ENCODE peak calls at places on chromosomes 12 and 14, in four cellular contexts. W is ovary, M is adrenal gland, P is Peyer's patch. V is an unnamed sample. For H3K4me1, the result is how much of the 10 kb centered on the place peaks cover.

GRCh38 chr14:94623856-94624499 is 11.8 kb downstream of the SERPINA3 start:
- DNase-seq in W (no peak), M (no peak), P (no peak), V (no peak)

GRCh38 chr14:76395161-76395560 is 19.2 kb downstream of the ESRRB start:
- DNase-seq in W (no peak), M (no peak), P (no peak), V (no peak)

GRCh38 chr12:101594700-101595099 is at the start of gene MYBPC1:
- DNase-seq in W (no peak), M (no peak), P (no peak), V (no peak)

GRCh38 chr12:26244503-26244902 is 49.1 kb downstream of the SSPN start:
- DNase-seq in W (no peak), M (no peak), P (no peak), V (no peak)

GRCh38 chr12:48084066-48084465 is 21.8 kb downstream of the SENP1 start:
- DNase-seq in W (no peak), M (no peak), P (no peak), V (no peak)

GRCh38 chr14:77139540-77140342 is 1.9 kb downstream of the ZDHHC22 start:
- DNase-seq in W (no peak), M (no peak), P (no peak), V (no peak)

GRCh38 chr14:33556382-33557121 is 394.3 kb downstream of the EGLN3 start:
- DNase-seq in W (no peak), M (no peak), P (no peak), V (no peak)

GRCh38 chr14:77014004-77014604 is 14.4 kb downstream of the IRF2BPL start:
- DNase-seq in W (peak), M (peak), P (no peak), V (no peak)

GRCh38 chr12:124392271-124392990 is 97.5 kb downstream of the RFLNA start:
- DNase-seq in W (peak), M (peak), P (no peak), V (no peak)

GRCh38 chr12:60830381-60830780 is 1234.6 kb downstream of the SLC16A7 start:
- DNase-seq in W (no peak), M (no peak), P (no peak), V (no peak)

GRCh38 chr14:54762296-54762695 is 140.3 kb downstream of the GCH1 start:
- DNase-seq in W (no peak), M (no peak), P (no peak), V (no peak)

GRCh38 chr12:56315256-56315625 is 547 bp downstream of the CNPY2 start:
- DNase-seq in W (no peak), M (peak), P (peak), V (no peak)

GRCh38 chr14:70640938-70641547 is 673 bp upstream of the TTC9 start:
- DNase-seq in W (no peak), M (peak), P (peak), V (no peak)

GRCh38 chr14:58738876-58739275 is 101.1 kb downstream of the DACT1 start:
- DNase-seq in W (no peak), M (no peak), P (no peak), V (no peak)

GRCh38 chr12:7940906-7941305 is 4.9 kb upstream of the SLC2A3 start:
- DNase-seq in W (no peak), M (no peak), P (no peak), V (no peak)

GRCh38 chr14:54864526-54864925 is 38.1 kb downstream of the GCH1 start:
- DNase-seq in W (no peak), M (no peak), P (no peak), V (no peak)

GRCh38 chr12:46124848-46125619 is 134.7 kb upstream of the SCAF11 start:
- DNase-seq in W (peak), M (peak), P (no peak), V (no peak)

GRCh38 chr12:116482859-116483258 is 76.3 kb upstream of the MAP1LC3B2 start:
- DNase-seq in W (no peak), M (no peak), P (no peak), V (no peak)

GRCh38 chr14:83556746-83557460 is 1973.0 kb upstream of the FLRT2 start:
- DNase-seq in W (no peak), M (no peak), P (no peak), V (no peak)

GRCh38 chr12:93892431-93893210 is 215.4 kb downstream of the CRADD start:
- DNase-seq in W (no peak), M (no peak), P (no peak), V (no peak)

GRCh38 chr12:65511927-65512326 is 233.4 kb downstream of the MSRB3 start:
- DNase-seq in W (no peak), M (no peak), P (no peak), V (no peak)

GRCh38 chr14:53411110-53411509 is 258.0 kb upstream of the DDHD1 start:
- DNase-seq in W (no peak), M (no peak), P (no peak), V (no peak)

GRCh38 chr12:115404761-115405470 is 720.9 kb upstream of the TBX3 start:
- DNase-seq in W (no peak), M (no peak), P (no peak), V (no peak)

GRCh38 chr12:123976227-123976826 is 3.3 kb downstream of the ZNF664 start:
- DNase-seq in W (no peak), M (no peak), P (no peak), V (no peak)

GRCh38 chr14:85257287-85257686 is 272.7 kb upstream of the FLRT2 start:
- DNase-seq in W (no peak), M (no peak), P (no peak), V (no peak)

GRCh38 chr14:102085503-102085902 is 1.3 kb downstream of the HSP90AA1 start:
- DNase-seq in W (no peak), M (no peak), P (no peak), V (no peak)

GRCh38 chr12:121774968-121775474 is 18.5 kb downstream of the RHOF start:
- DNase-seq in W (no peak), M (no peak), P (no peak), V (no peak)

GRCh38 chr14:60254176-60254575 is 5.2 kb downstream of the PPM1A start:
- DNase-seq in W (no peak), M (no peak), P (no peak), V (no peak)

GRCh38 chr12:12224240-12224940 is 42.5 kb downstream of the LRP6 start:
- DNase-seq in W (no peak), M (no peak), P (no peak), V (no peak)

GRCh38 chr12:45235087-45236025 is 19.5 kb downstream of the ANO6 start:
- DNase-seq in W (peak), M (no peak), P (no peak), V (no peak)

GRCh38 chr12:110345176-110345651 is 58.3 kb downstream of the ANAPC7 start:
- DNase-seq in W (no peak), M (no peak), P (no peak), V (peak)

GRCh38 chr12:111826982-111827381 is 15.0 kb upstream of the MAPKAPK5 start:
- DNase-seq in W (no peak), M (no peak), P (no peak), V (no peak)

GRCh38 chr12:16467304-16467703 is 119.9 kb downstream of the MGST1 start:
- DNase-seq in W (no peak), M (no peak), P (no peak), V (no peak)

GRCh38 chr12:87827638-87828264 is 201.4 kb downstream of the C12orf50 start:
- DNase-seq in W (no peak), M (no peak), P (no peak), V (no peak)

GRCh38 chr14:79294506-79294905 is 916.8 kb downstream of the DIO2 start:
- DNase-seq in W (no peak), M (no peak), P (no peak), V (no peak)

GRCh38 chr12:1591029-1591428 is 3.4 kb downstream of the FBXL14 start:
- DNase-seq in W (no peak), M (no peak), P (no peak), V (no peak)

GRCh38 chr14:91996951-91997371 is 42.9 kb downstream of the TRIP11 start:
- DNase-seq in W (no peak), M (no peak), P (no peak), V (no peak)

GRCh38 chr14:105272623-105273022 is 24.3 kb downstream of the BTBD6 start:
- DNase-seq in W (no peak), M (no peak), P (no peak), V (no peak)

GRCh38 chr12:69657376-69658137 is 41.5 kb downstream of the BEST3 start:
- DNase-seq in W (no peak), M (peak), P (no peak), V (no peak)

GRCh38 chr12:77058740-77059139 is 6.6 kb downstream of the E2F7 start:
- DNase-seq in W (no peak), M (no peak), P (no peak), V (no peak)

GRCh38 chr12:57766464-57767311 is at the start of gene CYP27B1:
- DNase-seq in W (peak), M (no peak), P (no peak), V (no peak)
- H3K4me1 ChIP-seq in W (under half), M (under half), P (under half), V (under half)

GRCh38 chr12:6851921-6852650 is at the start of gene USP5:
- DNase-seq in W (peak), M (peak), P (peak), V (peak)
- TF ChIP-seq POLR2A in W (no peak), M (peak), P (peak), V (peak)

DNA sequence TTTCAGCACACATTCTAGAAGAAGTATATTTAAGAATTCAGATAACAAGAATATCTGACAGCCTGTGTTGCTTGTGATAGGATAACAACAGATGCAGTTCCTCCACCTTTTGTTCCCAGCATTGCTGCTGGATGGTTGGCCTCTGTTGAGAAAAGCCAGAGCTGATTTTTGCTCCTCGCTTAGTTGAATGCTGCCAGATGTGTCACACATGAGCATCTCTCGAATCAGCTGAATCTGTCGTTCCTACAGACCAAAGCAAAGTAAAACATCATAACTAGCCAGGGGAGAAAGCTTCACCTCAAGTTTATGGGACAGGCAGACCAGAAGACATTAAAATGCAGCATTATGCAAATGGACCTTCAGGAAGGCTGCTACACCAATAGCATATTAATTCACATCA is 20.1 kb downstream of the RACGAP1 start:
- DNase-seq in W (no peak), M (no peak), P (no peak), V (no peak)
- H3K27ac ChIP-seq in W (no peak), M (no peak), P (peak), V (no peak)

GRCh38 chr14:100531591-100532121 is 55.6 kb downstream of the BEGAIN start:
- DNase-seq in W (no peak), M (no peak), P (peak), V (no peak)
- H3K4me1 ChIP-seq in W (under half), M (under half), P (under half), V (under half)

GRCh38 chr14:64715628-64716412 is 11.6 kb downstream of the PLEKHG3 start:
- DNase-seq in W (peak), M (no peak), P (peak), V (no peak)
- TF ChIP-seq POLR2A in W (no peak), M (no peak), P (no peak), V (no peak)

V was measured in esophagus squamous epithelium.